ENCODE peak calls at places on chromosome 7, in four cellular contexts. D is heart right ventricle; X is activated CD4-positive, alpha-beta T cell treated with anti-CD3 and anti-CD28 coated beads, Interleukin-2, amount 10 ng/mL, durations not matched to agents 7 days and 5 days; L is MCF 10A. U is an unnamed sample.

GRCh38 chr7:34759477-34760125 is 101.6 kb downstream of the NPSR1 start:
- DNase-seq in D (no peak), X (no peak), L (peak), U (peak)

GRCh38 chr7:47453093-47454056 is 128.5 kb downstream of the TNS3 start:
- DNase-seq in D (peak), X (no peak), L (peak), U (no peak)

GRCh38 chr7:116236020-116236630 is 25.8 kb downstream of the TES start:
- DNase-seq in D (no peak), X (peak), L (peak), U (peak)

GRCh38 chr7:82234457-82235049 is 209.0 kb downstream of the CACNA2D1 start:
- DNase-seq in D (no peak), X (no peak), L (peak), U (peak)

GRCh38 chr7:45026984-45027773 is 27.2 kb downstream of the CCM2 start:
- DNase-seq in D (no peak), X (peak), L (no peak), U (no peak)

GRCh38 chr7:96691692-96692091 is 18.0 kb downstream of the SEM1 start:
- DNase-seq in D (no peak), X (no peak), L (no peak), U (no peak)

GRCh38 chr7:80735330-80735729 is 96.9 kb downstream of the CD36 start:
- DNase-seq in D (no peak), X (no peak), L (no peak), U (no peak)

GRCh38 chr7:88401009-88401623 is 94.4 kb upstream of the STEAP4 start:
- DNase-seq in D (no peak), X (no peak), L (peak), U (peak)

GRCh38 chr7:119685906-119686305 is 587.1 kb upstream of the KCND2 start:
- DNase-seq in D (no peak), X (no peak), L (no peak), U (no peak)

GRCh38 chr7:81187768-81188167 is 268.9 kb upstream of the SEMA3C start:
- DNase-seq in D (no peak), X (no peak), L (no peak), U (no peak)

GRCh38 chr7:7786595-7786994 is 68.2 kb upstream of the RPA3 start:
- DNase-seq in D (no peak), X (no peak), L (no peak), U (no peak)

GRCh38 chr7:150876817-150877526 is 24.7 kb downstream of the AOC1 start:
- DNase-seq in D (peak), X (peak), L (peak), U (peak)

GRCh38 chr7:93799750-93800357 is 90.7 kb downstream of the TFPI2 start:
- DNase-seq in D (no peak), X (no peak), L (peak), U (peak)

GRCh38 chr7:39353615-39354376 is 212.4 kb upstream of the YAE1 start:
- DNase-seq in D (peak), X (no peak), L (no peak), U (peak)

GRCh38 chr7:108455524-108455832 is 758 bp downstream of the NRCAM start:
- DNase-seq in D (no peak), X (no peak), L (peak), U (no peak)

GRCh38 chr7:116951366-116952292 is 1.7 kb upstream of the ST7 start:
- DNase-seq in D (no peak), X (no peak), L (no peak), U (no peak)

GRCh38 chr7:42065942-42066341 is 171.1 kb downstream of the GLI3 start:
- DNase-seq in D (no peak), X (no peak), L (no peak), U (no peak)

GRCh38 chr7:95141755-95142154 is 182.6 kb downstream of the PON1 start:
- DNase-seq in D (no peak), X (no peak), L (peak), U (no peak)